ENCODE peak calls at places on chromosomes 6 and 20, in six cellular contexts. U is AG10803, M is astrocyte of the spinal cord, J is NB4, B is heart left ventricle, G is A549. E is an unnamed sample.

GRCh38 chr6:20211037-20211940 is 980 bp downstream of the MBOAT1 start:
- DNase-seq in U (no peak), M (peak; percentile 52), J (no peak), B (no peak), G (no peak), E (no peak)

GRCh38 chr6:36817864-36818263 is 21.4 kb downstream of the CPNE5 start:
- DNase-seq in U (no peak), M (no peak), J (no peak), B (no peak), G (no peak), E (no peak)

GRCh38 chr20:38680492-38681118 is 43.7 kb upstream of the SLC32A1 start:
- DNase-seq in U (peak; percentile 7), M (peak; percentile 34), J (peak; percentile 59), B (no peak), G (no peak), E (no peak)

GRCh38 chr6:135851442-135852271 is at the start of gene PDE7B:
- DNase-seq in U (peak; percentile 99), M (peak; percentile 97), J (peak; percentile 86), B (peak; percentile 89), G (peak; percentile 73), E (peak; percentile 29)

GRCh38 chr20:7505835-7506221 is 434.4 kb downstream of the HAO1 start:
- DNase-seq in U (no peak), M (no peak), J (no peak), B (no peak), G (no peak), E (no peak)

GRCh38 chr6:89999154-89999553 is 104.9 kb downstream of the GJA10 start:
- DNase-seq in U (peak; percentile 27), M (no peak), J (no peak), B (peak; percentile 78), G (no peak), E (no peak)

GRCh38 chr6:123640567-123641187 is 3.9 kb upstream of the TRDN start:
- DNase-seq in U (no peak), M (no peak), J (no peak), B (no peak), G (no peak), E (no peak)

GRCh38 chr6:111734068-111734825 is 128.6 kb upstream of the TRAF3IP2 start:
- DNase-seq in U (peak; percentile 63), M (peak; percentile 87), J (no peak), B (no peak), G (no peak), E (no peak)

GRCh38 chr6:137044366-137045220 is at the start of gene IL20RA:
- DNase-seq in U (no peak), M (peak; percentile 6), J (no peak), B (peak; percentile 31), G (peak; percentile 4), E (no peak)

GRCh38 chr20:3970016-3970415 is 45.3 kb downstream of the RNF24 start:
- DNase-seq in U (no peak), M (no peak), J (no peak), B (no peak), G (no peak), E (no peak)

DNA sequence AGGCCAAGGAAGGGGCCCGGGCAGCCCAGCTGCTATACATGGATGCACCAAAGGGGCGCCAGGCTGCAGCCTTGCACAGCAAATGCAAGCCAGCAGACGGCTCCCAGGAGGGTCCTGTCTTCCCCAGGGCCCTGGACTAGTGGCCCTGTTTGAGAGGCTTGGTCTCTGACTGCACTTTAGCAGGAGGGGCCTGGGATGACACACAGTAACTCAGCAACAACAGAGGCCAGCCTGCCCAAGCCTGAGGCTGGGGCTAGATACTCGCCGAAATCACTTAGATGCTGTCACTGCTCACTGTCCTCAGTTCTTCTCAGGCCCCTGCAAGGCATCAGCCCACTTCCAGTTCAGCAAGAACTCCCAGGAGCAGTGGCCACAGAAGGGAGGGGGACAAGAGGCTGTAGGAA is 73.5 kb downstream of the TRAM2 start:
- DNase-seq in U (no peak), M (peak; percentile 51), J (no peak), B (peak; percentile 59), G (no peak), E (no peak)
- TF ChIP-seq CTCF in U (peak; percentile 15), M (peak; percentile 33), J (no peak), B (no peak), G (peak; percentile 12), E (no peak)

DNA sequence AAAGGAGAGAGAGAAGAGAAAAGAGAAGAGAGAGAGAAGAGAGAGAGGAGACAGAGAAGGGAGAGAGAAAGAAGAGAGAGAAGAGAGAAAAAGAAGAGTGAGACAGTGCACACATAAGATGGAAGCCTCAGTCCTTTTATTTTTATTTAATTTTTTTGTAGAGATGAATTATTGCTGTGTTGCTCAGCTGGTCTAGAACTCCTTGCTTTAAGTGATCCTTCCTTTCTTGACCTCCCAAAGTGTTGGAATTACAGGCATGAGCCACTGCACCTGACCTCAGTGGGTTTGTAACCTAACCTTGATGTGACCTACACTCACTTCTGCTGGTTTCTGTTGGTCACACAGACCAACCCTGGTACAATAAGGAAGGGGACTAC is 6.3 kb upstream of the CD40 start:
- DNase-seq in U (no peak), M (no peak), J (no peak), B (no peak), G (no peak), E (no peak)
- TF ChIP-seq CTCF in U (no peak), M (no peak), J (no peak), B (no peak), G (no peak), E (no peak)

GRCh38 chr6:108895591-108895990 is 47.4 kb downstream of the ARMC2 start:
- DNase-seq in U (peak; percentile 56), M (no peak), J (peak; percentile 51), B (no peak), G (no peak), E (no peak)
- TF ChIP-seq CTCF in U (no peak), M (no peak), J (no peak), B (no peak), G (no peak), E (no peak)

DNA sequence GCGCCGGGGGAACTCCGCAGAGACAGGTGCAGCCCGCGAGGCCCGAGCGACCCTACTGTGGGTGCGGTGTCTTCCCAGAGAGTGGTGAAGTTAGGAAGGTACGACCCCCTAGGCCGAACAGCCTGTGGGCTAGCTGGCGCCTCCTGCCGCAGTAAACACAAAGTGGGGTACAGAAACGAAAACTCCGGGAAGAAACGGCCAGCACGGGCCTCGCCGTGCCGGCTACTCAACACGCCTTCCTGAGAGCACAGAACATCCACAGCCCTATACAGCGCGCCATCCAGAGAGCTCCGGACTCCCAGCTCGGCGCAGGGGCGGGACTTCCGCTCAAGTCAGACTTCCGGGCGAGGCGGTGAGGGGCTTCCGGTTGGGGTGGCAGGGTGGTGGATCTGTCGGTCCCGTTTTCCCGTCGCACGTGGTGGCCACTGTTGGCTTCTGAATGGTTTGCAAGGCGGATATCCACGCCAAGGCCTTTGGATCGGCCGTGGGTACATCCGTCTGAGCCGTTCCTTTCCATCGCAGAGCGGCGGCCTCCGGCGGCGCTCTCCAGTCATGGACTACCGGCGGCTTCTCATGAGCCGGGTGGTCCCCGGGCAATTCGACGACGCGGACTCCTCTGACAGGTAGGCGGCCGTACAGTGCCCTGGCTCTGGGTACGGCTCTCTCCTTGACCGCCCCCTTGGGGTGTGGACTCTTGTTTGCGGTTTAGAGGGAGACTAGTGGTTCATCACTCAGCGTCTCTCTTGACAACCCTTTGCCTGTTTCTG is at the start of the genes CAGE1 and RIOK1:
- DNase-seq in U (peak; percentile 93), M (peak; percentile 95), J (peak; percentile 99), B (peak; percentile 97), G (peak; percentile 89), E (peak; percentile 93)
- TF ChIP-seq CTCF in U (peak; percentile 18), M (peak; percentile 11), J (no peak), B (no peak), G (no peak), E (no peak)

DNA sequence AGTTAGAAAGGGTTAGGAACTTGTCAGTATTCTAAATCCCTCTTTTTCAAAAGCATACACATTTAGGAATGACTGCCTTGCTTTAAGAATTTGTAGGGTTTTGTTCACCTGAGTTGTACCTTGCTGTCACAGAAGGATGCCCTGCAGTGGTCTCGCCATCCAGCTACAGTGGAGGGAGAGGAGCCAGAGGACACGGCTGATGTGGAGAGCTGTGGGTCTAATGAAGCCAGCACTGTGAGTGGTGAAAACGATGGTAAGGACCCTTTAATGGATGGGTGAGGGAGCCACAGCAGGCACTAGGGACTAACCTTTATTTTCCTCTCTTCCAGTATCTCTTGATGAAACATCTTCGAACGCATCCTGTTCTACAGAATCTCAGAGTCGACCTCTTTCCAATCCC is 69.9 kb downstream of the ASXL1 start:
- DNase-seq in U (no peak), M (no peak), J (no peak), B (no peak), G (no peak), E (no peak)
- TF ChIP-seq CTCF in U (no peak), M (no peak), J (no peak), B (no peak), G (no peak), E (no peak)

DNA sequence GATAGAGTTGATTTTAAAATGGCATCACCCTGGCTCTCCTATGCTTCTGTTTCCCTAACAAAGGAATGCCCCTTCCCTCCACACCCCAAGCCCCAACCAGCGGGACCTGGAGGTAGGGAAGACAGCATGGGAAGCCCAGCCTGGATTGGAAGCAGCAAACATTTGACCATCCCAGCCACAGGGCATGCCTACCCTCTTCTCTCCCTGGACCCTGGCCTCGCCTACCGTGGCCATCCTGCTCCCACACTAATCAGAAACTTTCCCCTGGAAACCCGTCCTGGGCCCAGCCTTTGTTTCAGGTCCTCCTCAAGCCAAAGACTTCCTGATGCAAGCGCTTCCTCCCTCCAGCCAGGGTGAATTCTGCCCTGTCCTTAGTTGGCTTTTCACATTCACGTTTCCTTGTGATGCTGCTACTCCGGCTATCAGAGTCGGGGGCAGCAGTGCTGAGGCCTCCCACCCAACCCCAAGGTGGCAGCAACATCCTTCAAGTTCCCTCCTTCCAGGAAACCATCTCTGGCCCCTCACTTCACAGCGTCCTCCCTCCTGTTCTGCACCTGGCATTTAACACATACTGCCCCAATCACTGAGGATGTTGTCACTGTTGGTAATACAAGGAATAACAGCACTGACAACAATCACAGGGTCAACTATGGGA is 18.2 kb upstream of the ANGPT4 start:
- DNase-seq in U (no peak), M (no peak), J (no peak), B (no peak), G (no peak), E (no peak)
- TF ChIP-seq CTCF in U (no peak), M (no peak), J (no peak), B (no peak), G (no peak), E (no peak)

DNA sequence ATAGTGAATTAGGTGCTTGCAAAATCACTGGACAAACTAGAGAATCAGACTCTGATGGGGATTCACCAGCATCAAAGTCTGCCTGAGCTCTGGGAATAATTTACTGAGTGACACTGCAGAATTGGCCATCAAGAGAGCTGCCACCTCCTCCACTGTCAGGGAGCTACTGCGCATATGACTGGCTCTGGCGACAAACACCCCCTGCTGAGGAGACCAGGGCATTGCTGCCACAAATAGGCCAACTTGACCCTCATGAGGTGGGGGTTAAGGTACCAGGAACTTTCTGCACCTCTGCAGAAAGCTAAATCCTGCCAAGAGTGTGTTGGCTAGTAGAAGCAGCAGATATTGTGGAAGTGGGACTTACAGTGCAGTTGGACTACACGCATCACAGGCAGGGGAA is 88.0 kb downstream of the CDS2 start:
- DNase-seq in U (no peak), M (no peak), J (peak; percentile 28), B (no peak), G (no peak), E (no peak)
- TF ChIP-seq CTCF in U (no peak), M (no peak), J (no peak), B (no peak), G (no peak), E (no peak)

E was measured in natural killer cell.